ENCODE peak calls at places on chromosome 3, in four cellular contexts. One of them, this sample, is unnamed.

GRCh38 chr3:100709840-100710235 is 544 bp downstream of the TFG start:
- DNase-seq in naive B cell: peak; percentile 17
- DNase-seq in NCI-H2029: no peak
- DNase-seq in IMR-90: peak; percentile 20
- DNase-seq in this sample: peak; percentile 70

GRCh38 chr3:21894459-21895083 is 143.6 kb upstream of the ZNF385D start:
- DNase-seq in naive B cell: no peak
- DNase-seq in NCI-H2029: no peak
- DNase-seq in IMR-90: peak; percentile 35
- DNase-seq in this sample: no peak

GRCh38 chr3:163033652-163034051 is 1537.0 kb downstream of the OTOL1 start:
- DNase-seq in naive B cell: no peak
- DNase-seq in NCI-H2029: no peak
- DNase-seq in IMR-90: no peak
- DNase-seq in this sample: no peak

GRCh38 chr3:11154953-11155325 is 646 bp downstream of the HRH1 start:
- DNase-seq in naive B cell: no peak
- DNase-seq in NCI-H2029: no peak
- DNase-seq in IMR-90: peak; percentile 38
- DNase-seq in this sample: peak; percentile 56

GRCh38 chr3:114484895-114485294 is 191.1 kb downstream of the TIGIT start:
- DNase-seq in naive B cell: no peak
- DNase-seq in NCI-H2029: no peak
- DNase-seq in IMR-90: no peak
- DNase-seq in this sample: no peak

GRCh38 chr3:33652736-33653135 is 65.3 kb downstream of the CLASP2 start:
- DNase-seq in naive B cell: no peak
- DNase-seq in NCI-H2029: peak; percentile 71
- DNase-seq in IMR-90: no peak
- DNase-seq in this sample: no peak

GRCh38 chr3:130700541-130700940 is 46.1 kb downstream of the PIK3R4 start:
- DNase-seq in naive B cell: no peak
- DNase-seq in NCI-H2029: no peak
- DNase-seq in IMR-90: peak; percentile 48
- DNase-seq in this sample: no peak

GRCh38 chr3:140731440-140732119 is 53.7 kb downstream of the TRIM42 start:
- DNase-seq in naive B cell: no peak
- DNase-seq in NCI-H2029: no peak
- DNase-seq in IMR-90: no peak
- DNase-seq in this sample: no peak

GRCh38 chr3:115720988-115721387 is 97.7 kb downstream of the GAP43 start:
- DNase-seq in naive B cell: no peak
- DNase-seq in NCI-H2029: no peak
- DNase-seq in IMR-90: no peak
- DNase-seq in this sample: no peak

GRCh38 chr3:171772427-171773056 is 37.7 kb downstream of the PLD1 start:
- DNase-seq in naive B cell: peak; percentile 2
- DNase-seq in NCI-H2029: peak; percentile 40
- DNase-seq in IMR-90: peak; percentile 76
- DNase-seq in this sample: peak; percentile 52

GRCh38 chr3:40382617-40382979 is 4.4 kb upstream of the ENTPD3 start:
- DNase-seq in naive B cell: no peak
- DNase-seq in NCI-H2029: no peak
- DNase-seq in IMR-90: no peak
- DNase-seq in this sample: no peak

GRCh38 chr3:131903988-131904415 is 130.8 kb downstream of the CPNE4 start:
- DNase-seq in naive B cell: no peak
- DNase-seq in NCI-H2029: no peak
- DNase-seq in IMR-90: peak; percentile 88
- DNase-seq in this sample: no peak

GRCh38 chr3:37955918-37956317 is 34.7 kb upstream of the VILL start:
- DNase-seq in naive B cell: peak; percentile 5
- DNase-seq in NCI-H2029: no peak
- DNase-seq in IMR-90: no peak
- DNase-seq in this sample: no peak

GRCh38 chr3:30011237-30011803 is 595.1 kb upstream of the TGFBR2 start:
- DNase-seq in naive B cell: no peak
- DNase-seq in NCI-H2029: no peak
- DNase-seq in IMR-90: no peak
- DNase-seq in this sample: no peak